ENCODE peak calls at places on chromosomes 7 and 10, in four cellular contexts. Y is foreskin keratinocyte, Q is IMR-90, M is Panc1. U is an unnamed sample. For H3K27me3, the result is how much of the 10 kb centered on the place peaks cover.

GRCh38 chr7:122143376-122143750 is 686 bp downstream of the AASS start:
- DNase-seq in Y (no peak), Q (peak), M (no peak), U (no peak)

GRCh38 chr7:32881074-32881982 is 10.2 kb downstream of the KBTBD2 start:
- DNase-seq in Y (no peak), Q (peak), M (no peak), U (no peak)

GRCh38 chr10:128512767-128513166 is 386.5 kb upstream of the MKI67 start:
- DNase-seq in Y (no peak), Q (no peak), M (no peak), U (no peak)

GRCh38 chr7:1758417-1758858 is 88.4 kb downstream of the ELFN1 start:
- DNase-seq in Y (peak), Q (peak), M (no peak), U (no peak)

GRCh38 chr10:11539191-11539868 is 72.1 kb downstream of the USP6NL start:
- DNase-seq in Y (peak), Q (peak), M (peak), U (no peak)

GRCh38 chr7:6379881-6380280 is 67.9 kb downstream of the DAGLB start:
- DNase-seq in Y (no peak), Q (no peak), M (no peak), U (no peak)

GRCh38 chr7:101555269-101555920 is 73.7 kb downstream of the MYL10 start:
- DNase-seq in Y (no peak), Q (no peak), M (no peak), U (no peak)

GRCh38 chr10:52951819-52952218 is 179.2 kb upstream of the MBL2 start:
- DNase-seq in Y (peak), Q (peak), M (no peak), U (peak)

GRCh38 chr10:70380350-70381135 is 1.9 kb downstream of the LRRC20 start:
- DNase-seq in Y (no peak), Q (no peak), M (no peak), U (no peak)

GRCh38 chr10:110758898-110759297 is 112.8 kb upstream of the PDCD4 start:
- DNase-seq in Y (peak), Q (peak), M (no peak), U (no peak)

GRCh38 chr7:55572378-55573233 is at the start of gene VOPP1:
- DNase-seq in Y (no peak), Q (peak), M (no peak), U (peak)

GRCh38 chr7:2629740-2630681 is 1.8 kb upstream of the TTYH3 start:
- DNase-seq in Y (no peak), Q (peak), M (no peak), U (peak)

GRCh38 chr7:99076615-99077014 is 67.3 kb downstream of the SMURF1 start:
- DNase-seq in Y (no peak), Q (no peak), M (no peak), U (no peak)

GRCh38 chr7:99073839-99074446 is 70.0 kb downstream of the SMURF1 start:
- DNase-seq in Y (no peak), Q (no peak), M (no peak), U (no peak)

GRCh38 chr7:99070361-99070760 is 73.5 kb downstream of the SMURF1 start:
- DNase-seq in Y (no peak), Q (no peak), M (no peak), U (no peak)

GRCh38 chr7:99072126-99072525 is 71.8 kb downstream of the SMURF1 start:
- DNase-seq in Y (no peak), Q (no peak), M (no peak), U (no peak)
- H3K27ac ChIP-seq in Y (no peak), Q (no peak), M (no peak), U (peak)

GRCh38 chr10:126730856-126731612 is 60.5 kb upstream of the C10orf90 start:
- DNase-seq in Y (no peak), Q (no peak), M (no peak), U (no peak)

GRCh38 chr10:126731613-126731995 is 61.1 kb upstream of the C10orf90 start:
- DNase-seq in Y (no peak), Q (no peak), M (no peak), U (no peak)

GRCh38 chr10:126734015-126734414 is 63.5 kb upstream of the C10orf90 start:
- DNase-seq in Y (peak), Q (peak), M (no peak), U (no peak)

GRCh38 chr10:126732308-126732707 is 61.8 kb upstream of the C10orf90 start:
- DNase-seq in Y (no peak), Q (no peak), M (no peak), U (no peak)

DNA sequence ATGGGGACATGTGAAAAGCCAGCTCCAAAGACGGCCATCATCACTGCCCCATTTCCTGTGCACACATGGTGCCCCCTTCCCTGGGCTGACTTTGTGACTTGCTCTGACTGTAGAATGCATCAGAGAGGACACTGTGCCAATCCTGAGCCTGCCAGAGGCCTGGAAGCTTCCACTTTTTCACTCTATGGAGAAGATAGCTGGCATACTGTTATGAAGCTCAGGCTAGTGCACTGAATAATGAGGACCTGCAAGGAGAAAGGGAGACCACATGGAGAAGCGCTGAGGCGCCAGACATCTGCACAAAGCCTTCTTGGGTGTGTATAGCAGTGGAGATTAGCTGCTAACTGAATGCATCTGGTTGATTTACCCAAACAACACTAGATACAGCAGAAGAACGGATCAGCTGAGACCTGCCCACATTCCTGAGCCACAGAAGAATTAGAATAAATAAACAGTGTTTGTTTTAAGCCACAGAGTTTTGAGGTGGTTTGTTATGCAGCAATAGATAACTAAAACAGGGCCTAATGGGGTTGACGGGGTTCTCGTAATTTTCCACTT is 58.9 kb upstream of the C10orf90 start:
- DNase-seq in Y (no peak), Q (no peak), M (no peak), U (no peak)
- H3K27me3 ChIP-seq in Y (under half), Q (under half), M (under half), U (under half)

DNA sequence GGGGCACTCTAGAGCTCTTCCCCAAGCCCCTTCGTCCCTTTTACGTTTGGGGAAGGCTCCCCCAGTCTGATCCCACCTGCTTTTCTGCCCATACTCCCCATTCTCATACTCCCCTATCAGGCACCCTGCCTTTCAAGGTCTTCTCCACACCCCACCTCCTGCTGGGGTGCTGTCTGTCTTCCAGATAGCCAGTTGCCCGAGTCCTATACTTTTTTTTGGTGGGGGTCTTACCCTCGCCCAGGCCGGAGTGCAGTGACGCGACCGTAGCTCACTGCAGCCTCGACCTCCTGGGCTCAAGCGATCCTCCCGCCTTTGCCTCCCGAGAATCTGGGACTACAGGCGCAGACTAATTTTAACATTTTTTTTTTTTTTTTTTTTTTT is 775 bp upstream of the ABHD11 start:
- DNase-seq in Y (no peak), Q (no peak), M (no peak), U (no peak)
- H3K27ac ChIP-seq in Y (peak), Q (no peak), M (peak), U (peak)

DNA sequence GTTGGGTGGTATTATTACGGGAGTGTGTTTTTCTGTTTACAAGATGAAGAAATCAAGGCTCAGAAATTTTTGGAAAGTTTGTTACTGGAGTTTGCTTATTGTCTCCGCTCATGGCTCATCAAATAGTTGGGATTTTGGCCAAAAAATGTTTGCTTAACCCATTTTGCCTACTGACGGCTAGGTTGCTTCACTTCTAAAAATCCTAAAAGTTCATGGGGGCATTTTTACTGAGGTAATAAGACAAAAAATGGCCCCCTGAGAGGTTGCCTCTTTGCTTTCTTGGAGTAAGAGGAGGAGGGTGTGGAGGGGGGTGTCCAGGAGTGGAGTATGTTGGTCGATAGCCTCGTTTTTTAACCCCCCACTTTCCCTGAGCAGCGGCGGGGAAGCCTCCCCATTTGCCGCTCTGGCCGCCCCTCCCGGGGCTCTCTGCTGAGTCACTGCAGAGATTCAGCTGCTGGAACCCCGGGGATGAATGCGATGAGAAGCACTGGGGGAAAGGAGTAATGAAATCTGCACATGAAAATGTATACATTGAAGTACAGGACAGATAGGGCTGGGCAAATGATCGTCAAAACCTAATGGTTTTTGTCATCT is 1.5 kb downstream of the MEST start:
- DNase-seq in Y (peak), Q (peak), M (no peak), U (no peak)
- H3K27me3 ChIP-seq in Y (under half), Q (under half), M (under half), U (under half)

DNA sequence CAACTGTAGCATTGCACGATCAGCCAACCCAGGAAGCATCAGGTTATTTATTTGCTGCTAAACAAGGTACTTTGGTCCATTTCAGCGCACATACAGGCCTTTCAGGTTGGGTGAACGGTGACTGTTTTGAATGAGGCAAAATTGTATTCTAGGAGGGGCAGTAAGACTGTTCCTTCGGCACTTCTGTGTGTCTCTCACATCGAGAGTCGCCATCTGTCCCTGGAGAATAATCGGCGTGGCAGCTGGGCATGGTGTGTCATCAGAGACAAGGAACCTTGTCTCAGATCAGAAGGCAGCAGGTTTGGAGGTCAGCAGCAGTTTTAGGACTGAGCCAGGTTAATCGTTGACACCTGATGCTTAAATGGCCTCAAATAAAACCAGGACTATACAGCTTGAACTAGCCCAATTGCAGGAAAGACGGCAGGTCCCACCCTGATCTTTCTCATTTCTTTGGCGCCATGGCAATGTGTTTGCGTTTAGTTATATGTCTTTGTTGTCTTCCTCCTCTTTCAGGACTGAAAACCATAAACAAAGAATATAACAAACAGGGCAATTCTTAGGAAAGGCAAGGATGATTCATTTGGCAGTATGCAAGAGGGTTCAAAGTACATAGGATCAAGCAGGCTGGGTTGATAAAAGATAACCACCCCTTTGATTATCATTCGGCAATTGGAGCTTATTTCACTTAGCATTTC is 92.0 kb upstream of the PRR15 start:
- DNase-seq in Y (no peak), Q (no peak), M (no peak), U (no peak)
- H3K27ac ChIP-seq in Y (no peak), Q (no peak), M (no peak), U (no peak)

DNA sequence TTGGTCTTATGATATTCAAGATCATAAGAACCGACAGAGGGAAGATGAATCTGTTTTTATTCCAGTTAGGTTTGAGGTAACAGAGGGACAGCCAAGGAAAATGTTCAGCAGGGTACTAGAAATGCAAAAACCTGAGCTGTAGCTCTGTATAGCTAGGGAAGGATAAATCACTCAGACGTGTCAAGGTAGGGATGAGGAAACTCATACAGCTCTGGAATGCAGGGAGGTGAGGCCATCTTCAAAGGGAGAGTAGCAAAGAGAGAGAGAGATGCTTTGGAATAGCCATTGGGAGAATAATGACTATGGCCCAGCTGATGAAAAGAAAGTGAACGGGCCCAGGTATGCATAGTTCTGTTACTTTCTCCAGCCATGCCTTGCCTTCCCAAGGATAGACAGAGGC is 77.8 kb downstream of the PAX2 start:
- DNase-seq in Y (no peak), Q (no peak), M (no peak), U (no peak)
- H3K27me3 ChIP-seq in Y (half or more), Q (half or more), M (under half), U (under half)

DNA sequence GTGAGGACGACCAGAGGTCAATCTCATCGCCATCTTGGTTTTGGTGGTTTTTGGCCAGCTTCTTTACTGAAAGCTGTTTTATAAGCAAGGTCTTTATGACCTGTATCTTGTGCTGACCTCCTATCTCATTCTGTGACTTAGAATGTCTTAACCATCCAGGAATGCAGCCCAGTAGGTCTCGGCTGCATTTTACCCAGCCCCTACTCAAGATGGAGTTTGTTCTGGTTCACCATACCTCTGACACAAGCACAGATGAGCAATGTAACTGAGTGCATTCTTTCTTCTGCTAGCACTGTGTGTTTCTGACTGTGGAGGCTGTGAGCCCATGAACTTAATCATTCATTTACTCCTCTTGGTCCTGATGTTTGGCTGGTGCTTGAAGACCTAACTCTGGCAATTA is 794.5 kb upstream of the CELF2 start:
- DNase-seq in Y (no peak), Q (no peak), M (no peak), U (no peak)
- H3K27ac ChIP-seq in Y (no peak), Q (no peak), M (no peak), U (no peak)

U was measured in PC-9.